ENCODE peak calls at places on chromosome 21, in ten cellular contexts. P is PC-3; F is upper lobe of left lung; N is aorta; S is pancreas; U is upper lobe of right lung; I is CD8-positive, alpha-beta T cell; E is body of pancreas; Q is heart right ventricle; D is lower lobe of right lung. T is an unnamed sample. For H3K36me3, the result is how much of the 10 kb centered on the place peaks cover.

GRCh38 chr21:43734131-43734634 is 15.3 kb downstream of the PDXK start:
- ATAC-seq in P (peak), F (peak), N (no peak), S (peak), U (peak), I (peak), E (peak), Q (no peak), D (peak), T (peak)

GRCh38 chr21:16533692-16534407 is 804.1 kb downstream of the USP25 start:
- ATAC-seq in P (no peak), F (peak), N (peak), S (peak), U (no peak), I (no peak), E (no peak), Q (no peak), D (no peak), T (no peak)

GRCh38 chr21:15006594-15007230 is 58.1 kb downstream of the NRIP1 start:
- ATAC-seq in P (no peak), F (no peak), N (no peak), S (peak), U (no peak), I (no peak), E (no peak), Q (no peak), D (no peak), T (no peak)

GRCh38 chr21:29433366-29434059 is 134.8 kb downstream of the BACH1 start:
- ATAC-seq in P (no peak), F (no peak), N (no peak), S (no peak), U (no peak), I (no peak), E (no peak), Q (no peak), D (no peak), T (no peak)

GRCh38 chr21:36966846-36967657 is 583 bp upstream of the HLCS start:
- ATAC-seq in P (peak), F (peak), N (peak), S (peak), U (no peak), I (no peak), E (peak), Q (no peak), D (peak), T (peak)

GRCh38 chr21:37408464-37409193 is 42.1 kb downstream of the DYRK1A start:
- ATAC-seq in P (no peak), F (no peak), N (no peak), S (peak), U (no peak), I (no peak), E (no peak), Q (no peak), D (peak), T (no peak)

GRCh38 chr21:24032709-24033232 is 1574.5 kb downstream of the MRPL39 start:
- ATAC-seq in P (no peak), F (no peak), N (no peak), S (no peak), U (no peak), I (no peak), E (no peak), Q (no peak), D (no peak), T (no peak)

GRCh38 chr21:15850645-15851044 is 120.9 kb downstream of the USP25 start:
- ATAC-seq in P (peak), F (no peak), N (no peak), S (peak), U (no peak), I (no peak), E (no peak), Q (no peak), D (no peak), T (no peak)

GRCh38 chr21:36461277-36461917 is 18.5 kb downstream of the CLDN14 start:
- ATAC-seq in P (no peak), F (no peak), N (peak), S (peak), U (no peak), I (no peak), E (peak), Q (no peak), D (no peak), T (no peak)

GRCh38 chr21:29691616-29692491 is 247.9 kb downstream of the GRIK1 start:
- ATAC-seq in P (no peak), F (no peak), N (no peak), S (peak), U (no peak), I (no peak), E (peak), Q (no peak), D (no peak), T (no peak)

GRCh38 chr21:36965720-36966065 is 776 bp downstream of the HLCS start:
- ATAC-seq in P (no peak), F (no peak), N (no peak), S (peak), U (no peak), I (no peak), E (peak), Q (peak), D (peak), T (peak)

GRCh38 chr21:23811802-23812201 is 1795.5 kb downstream of the MRPL39 start:
- ATAC-seq in P (no peak), F (no peak), N (no peak), S (no peak), U (no peak), I (no peak), E (no peak), Q (no peak), D (no peak), T (no peak)

GRCh38 chr21:32364387-32364786 is 28.4 kb downstream of the URB1 start:
- ATAC-seq in P (no peak), F (peak), N (peak), S (peak), U (peak), I (no peak), E (no peak), Q (peak), D (no peak), T (peak)

GRCh38 chr21:42956824-42957632 is 17.3 kb upstream of the PKNOX1 start:
- ATAC-seq in P (no peak), F (peak), N (peak), S (no peak), U (peak), I (peak), E (peak), Q (peak), D (peak), T (no peak)

GRCh38 chr21:29055080-29055479 is 18.4 kb downstream of the CCT8 start:
- ATAC-seq in P (no peak), F (no peak), N (no peak), S (no peak), U (no peak), I (no peak), E (no peak), Q (no peak), D (no peak), T (no peak)

GRCh38 chr21:29696947-29697346 is 242.8 kb downstream of the GRIK1 start:
- ATAC-seq in P (no peak), F (no peak), N (no peak), S (no peak), U (no peak), I (no peak), E (no peak), Q (no peak), D (no peak), T (no peak)

GRCh38 chr21:14972678-14973077 is 92.1 kb downstream of the NRIP1 start:
- ATAC-seq in P (no peak), F (no peak), N (no peak), S (no peak), U (no peak), I (no peak), E (no peak), Q (no peak), D (no peak), T (no peak)

GRCh38 chr21:37182222-37182621 is 84.9 kb downstream of the VPS26C start:
- ATAC-seq in P (peak), F (no peak), N (no peak), S (peak), U (no peak), I (no peak), E (no peak), Q (no peak), D (no peak), T (no peak)

GRCh38 chr21:29233611-29234540 is 64.8 kb upstream of the BACH1 start:
- ATAC-seq in P (no peak), F (no peak), N (no peak), S (peak), U (no peak), I (no peak), E (peak), Q (no peak), D (no peak), T (no peak)

GRCh38 chr21:46454634-46455390 is 3.9 kb upstream of the DIP2A start:
- ATAC-seq in P (no peak), F (no peak), N (no peak), S (no peak), U (no peak), I (no peak), E (no peak), Q (no peak), D (no peak), T (no peak)

GRCh38 chr21:46250146-46250725 is 21.7 kb upstream of the LSS start:
- ATAC-seq in P (no peak), F (no peak), N (no peak), S (no peak), U (no peak), I (no peak), E (no peak), Q (no peak), D (no peak), T (no peak)

GRCh38 chr21:37869661-37870060 is 46.6 kb downstream of the KCNJ6 start:
- ATAC-seq in P (no peak), F (no peak), N (no peak), S (no peak), U (no peak), I (no peak), E (no peak), Q (no peak), D (no peak), T (no peak)

GRCh38 chr21:14762734-14763694 is 216.9 kb upstream of the SAMSN1 start:
- ATAC-seq in P (peak), F (peak), N (peak), S (no peak), U (peak), I (peak), E (no peak), Q (peak), D (peak), T (no peak)

GRCh38 chr21:40404319-40404906 is 442.5 kb downstream of the DSCAM start:
- ATAC-seq in P (no peak), F (peak), N (no peak), S (peak), U (peak), I (no peak), E (peak), Q (peak), D (peak), T (peak)

GRCh38 chr21:25568230-25568629 is 39.1 kb downstream of the MRPL39 start:
- ATAC-seq in P (no peak), F (peak), N (peak), S (no peak), U (peak), I (no peak), E (no peak), Q (peak), D (peak), T (peak)

GRCh38 chr21:36668713-36669112 is 30.2 kb upstream of the SIM2 start:
- ATAC-seq in P (no peak), F (no peak), N (peak), S (no peak), U (peak), I (no peak), E (no peak), Q (no peak), D (no peak), T (no peak)

GRCh38 chr21:16534408-16535099 is 804.8 kb downstream of the USP25 start:
- ATAC-seq in P (no peak), F (peak), N (peak), S (peak), U (peak), I (no peak), E (peak), Q (peak), D (peak), T (peak)

GRCh38 chr21:16838330-16838729 is 674.5 kb upstream of the CXADR start:
- ATAC-seq in P (no peak), F (no peak), N (peak), S (no peak), U (no peak), I (no peak), E (no peak), Q (no peak), D (no peak), T (peak)

GRCh38 chr21:14454642-14455009 is 71.7 kb upstream of the HSPA13 start:
- ATAC-seq in P (no peak), F (no peak), N (no peak), S (no peak), U (no peak), I (no peak), E (no peak), Q (no peak), D (no peak), T (no peak)

GRCh38 chr21:33552093-33552998 is 9.5 kb downstream of the SON start:
- ATAC-seq in P (no peak), F (no peak), N (peak), S (no peak), U (peak), I (peak), E (peak), Q (peak), D (peak), T (no peak)
- H3K36me3 ChIP-seq in P (half or more), F (half or more), N (under half), S (half or more), U (half or more), I (half or more), E (half or more), Q (half or more), D (half or more), T (under half)

GRCh38 chr21:34843562-34843961 is 174.8 kb downstream of the CLIC6 start:
- ATAC-seq in P (no peak), F (no peak), N (no peak), S (no peak), U (no peak), I (no peak), E (no peak), Q (no peak), D (no peak), T (no peak)

GRCh38 chr21:34839070-34839820 is 170.5 kb downstream of the CLIC6 start:
- ATAC-seq in P (no peak), F (no peak), N (no peak), S (no peak), U (no peak), I (no peak), E (no peak), Q (no peak), D (peak), T (no peak)

GRCh38 chr21:34840693-34841092 is 171.9 kb downstream of the CLIC6 start:
- ATAC-seq in P (no peak), F (no peak), N (no peak), S (no peak), U (no peak), I (no peak), E (no peak), Q (no peak), D (no peak), T (no peak)

GRCh38 chr21:34844033-34844923 is 175.5 kb downstream of the CLIC6 start:
- ATAC-seq in P (no peak), F (peak), N (peak), S (peak), U (peak), I (no peak), E (peak), Q (peak), D (peak), T (peak)

GRCh38 chr21:34841154-34841553 is 172.4 kb downstream of the CLIC6 start:
- ATAC-seq in P (no peak), F (no peak), N (no peak), S (no peak), U (no peak), I (no peak), E (no peak), Q (no peak), D (no peak), T (no peak)
- H3K36me3 ChIP-seq in P (half or more), F (under half), N (under half), S (under half), U (under half), I (under half), E (under half), Q (half or more), D (under half), T (under half)

GRCh38 chr21:26800001-26800400 is 45.2 kb downstream of the ADAMTS1 start:
- ATAC-seq in P (no peak), F (no peak), N (no peak), S (peak), U (peak), I (no peak), E (no peak), Q (no peak), D (peak), T (no peak)

GRCh38 chr21:26797878-26798456 is 47.2 kb downstream of the ADAMTS1 start:
- ATAC-seq in P (no peak), F (no peak), N (no peak), S (no peak), U (no peak), I (no peak), E (no peak), Q (no peak), D (no peak), T (no peak)

GRCh38 chr21:26801524-26801923 is 43.7 kb downstream of the ADAMTS1 start:
- ATAC-seq in P (no peak), F (peak), N (peak), S (no peak), U (no peak), I (no peak), E (peak), Q (no peak), D (no peak), T (peak)

GRCh38 chr21:26798856-26799751 is 46.1 kb downstream of the ADAMTS1 start:
- ATAC-seq in P (peak), F (no peak), N (no peak), S (peak), U (peak), I (no peak), E (no peak), Q (no peak), D (peak), T (no peak)

GRCh38 chr21:26800455-26801454 is 44.5 kb downstream of the ADAMTS1 start:
- ATAC-seq in P (no peak), F (peak), N (peak), S (peak), U (no peak), I (no peak), E (peak), Q (peak), D (no peak), T (peak)
- H3K36me3 ChIP-seq in P (under half), F (under half), N (under half), S (under half), U (under half), I (under half), E (under half), Q (under half), D (under half), T (under half)

GRCh38 chr21:41755258-41755933 is 11.5 kb downstream of the RIPK4 start:
- ATAC-seq in P (no peak), F (no peak), N (no peak), S (no peak), U (no peak), I (no peak), E (no peak), Q (no peak), D (no peak), T (no peak)

GRCh38 chr21:41755934-41756773 is 10.7 kb downstream of the RIPK4 start:
- ATAC-seq in P (no peak), F (no peak), N (no peak), S (no peak), U (no peak), I (no peak), E (no peak), Q (no peak), D (no peak), T (no peak)

GRCh38 chr21:41753001-41753725 is 13.7 kb downstream of the RIPK4 start:
- ATAC-seq in P (no peak), F (no peak), N (no peak), S (no peak), U (no peak), I (no peak), E (no peak), Q (no peak), D (no peak), T (no peak)

GRCh38 chr21:41752231-41752681 is 14.6 kb downstream of the RIPK4 start:
- ATAC-seq in P (peak), F (peak), N (no peak), S (peak), U (peak), I (no peak), E (peak), Q (no peak), D (peak), T (no peak)

DNA sequence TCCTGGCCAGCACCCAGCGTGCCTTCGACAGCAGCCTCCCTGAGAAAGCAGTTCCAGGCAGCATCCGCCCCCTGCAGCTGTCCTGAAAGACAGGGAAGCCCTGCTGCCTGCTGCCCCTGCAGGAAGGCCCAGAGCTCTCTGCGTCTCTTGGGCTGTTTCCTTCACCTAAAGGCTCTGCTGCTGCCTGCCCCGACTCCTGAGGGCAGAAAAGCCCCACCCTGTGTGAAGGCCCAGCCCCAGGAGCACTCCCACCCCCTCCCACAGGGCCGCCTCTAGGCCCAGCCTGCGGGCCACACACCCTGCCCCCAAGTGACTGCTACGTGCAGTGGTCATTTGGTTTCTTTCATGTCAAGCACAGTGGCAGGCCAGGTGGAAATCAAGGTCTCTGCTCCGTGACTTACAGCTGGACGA is 12.4 kb downstream of the RIPK4 start:
- ATAC-seq in P (no peak), F (no peak), N (no peak), S (no peak), U (no peak), I (no peak), E (no peak), Q (no peak), D (no peak), T (no peak)
- H3K36me3 ChIP-seq in P (half or more), F (under half), N (under half), S (under half), U (under half), I (under half), E (under half), Q (under half), D (under half), T (under half)

GRCh38 chr21:44813149-44813548 is 4.7 kb downstream of the SUMO3 start:
- ATAC-seq in P (no peak), F (no peak), N (no peak), S (no peak), U (no peak), I (no peak), E (no peak), Q (no peak), D (no peak), T (no peak)
- H3K36me3 ChIP-seq in P (under half), F (under half), N (under half), S (under half), U (under half), I (under half), E (under half), Q (half or more), D (under half), T (half or more)

GRCh38 chr21:39030127-39030884 is 152.9 kb downstream of the PSMG1 start:
- ATAC-seq in P (no peak), F (no peak), N (no peak), S (peak), U (peak), I (no peak), E (peak), Q (no peak), D (no peak), T (no peak)
- H3K36me3 ChIP-seq in P (under half), F (under half), N (under half), S (under half), U (under half), I (under half), E (under half), Q (under half), D (under half), T (under half)

DNA sequence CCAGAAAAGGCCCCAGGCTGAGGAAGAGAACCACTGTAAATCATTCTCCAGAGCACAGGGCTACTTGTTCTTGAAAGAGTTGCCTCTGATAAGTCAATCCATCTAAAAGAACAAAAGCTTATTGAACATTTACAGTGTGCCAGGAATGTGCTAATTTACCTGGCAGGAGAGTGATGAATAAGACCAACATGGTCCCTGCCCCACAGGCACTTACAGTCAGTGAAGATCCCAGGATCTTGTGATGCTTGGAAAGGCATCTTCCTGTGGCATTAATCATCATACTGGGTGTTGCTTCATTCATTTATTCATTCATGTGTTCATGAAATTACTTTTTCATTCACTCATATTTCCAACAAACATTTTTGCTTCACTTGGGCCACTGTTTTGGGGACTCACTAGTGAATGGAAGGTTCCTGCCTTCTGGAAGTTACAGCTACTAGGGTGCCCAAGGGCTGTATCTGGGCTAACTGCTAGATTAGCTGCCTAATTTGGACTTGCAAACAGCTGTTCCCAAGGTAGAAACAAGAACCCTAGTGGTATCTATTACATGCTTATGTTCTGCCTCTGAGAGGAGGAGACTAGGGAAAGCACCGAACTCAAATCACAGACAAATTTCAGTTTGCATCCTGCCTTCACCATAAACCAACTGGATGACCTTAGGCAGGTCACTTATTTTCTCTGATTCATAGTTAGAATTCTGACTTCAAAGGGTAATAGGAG is 133.5 kb downstream of the CLIC6 start:
- ATAC-seq in P (peak), F (no peak), N (no peak), S (peak), U (no peak), I (no peak), E (no peak), Q (no peak), D (no peak), T (no peak)
- H3K36me3 ChIP-seq in P (half or more), F (under half), N (under half), S (under half), U (under half), I (under half), E (under half), Q (half or more), D (under half), T (under half)

DNA sequence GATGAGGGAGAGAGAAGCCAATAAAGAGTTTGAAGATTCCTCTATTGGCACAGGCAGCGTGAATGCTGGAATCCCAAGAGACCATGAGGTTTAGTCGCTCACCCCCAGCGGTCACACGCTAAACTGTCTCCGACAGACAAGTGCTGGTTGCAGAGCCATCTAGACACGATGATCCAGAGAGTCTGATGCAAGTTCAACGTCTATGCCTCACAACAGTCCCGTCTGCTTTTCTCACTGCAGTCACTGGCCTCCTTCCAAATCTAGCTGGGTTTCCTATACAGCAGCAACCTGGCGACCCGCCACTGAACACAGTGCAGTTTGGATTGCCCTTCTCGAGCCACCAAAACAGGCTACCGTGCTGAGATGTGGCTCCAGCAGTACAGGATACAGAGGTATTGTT is 98.6 kb upstream of the KRTAP19-8 start:
- ATAC-seq in P (no peak), F (no peak), N (no peak), S (no peak), U (no peak), I (no peak), E (no peak), Q (no peak), D (no peak), T (no peak)
- H3K36me3 ChIP-seq in P (under half), F (under half), N (under half), S (under half), U (under half), I (under half), E (under half), Q (under half), D (under half), T (under half)